ENCODE peak calls at places on chromosomes 11 and 22, in nine cellular contexts. One of them, this sample, is unnamed.

GRCh38 chr11:102377891-102378290 is 30.9 kb downstream of the BIRC2 start:
- DNase-seq in stomach: no peak
- DNase-seq in HCT116: no peak
- DNase-seq in Panc1: no peak
- DNase-seq in prostate gland: no peak
- DNase-seq in endothelial cell of umbilical vein: no peak
- DNase-seq in transverse colon: no peak
- DNase-seq in upper lobe of left lung: no peak
- DNase-seq in HL-60: no peak
- DNase-seq in this sample: no peak

GRCh38 chr11:129234978-129235377 is 42.9 kb upstream of the ARHGAP32 start:
- DNase-seq in stomach: no peak
- DNase-seq in HCT116: no peak
- DNase-seq in Panc1: no peak
- DNase-seq in prostate gland: no peak
- DNase-seq in endothelial cell of umbilical vein: no peak
- DNase-seq in transverse colon: no peak
- DNase-seq in upper lobe of left lung: no peak
- DNase-seq in HL-60: no peak
- DNase-seq in this sample: no peak

GRCh38 chr11:69199583-69200295 is 44.0 kb downstream of the SMIM38 start:
- DNase-seq in stomach: no peak
- DNase-seq in HCT116: no peak
- DNase-seq in Panc1: no peak
- DNase-seq in prostate gland: no peak
- DNase-seq in endothelial cell of umbilical vein: peak
- DNase-seq in transverse colon: no peak
- DNase-seq in upper lobe of left lung: no peak
- DNase-seq in HL-60: no peak
- DNase-seq in this sample: no peak

GRCh38 chr11:15819679-15820286 is 536.6 kb downstream of the SOX6 start:
- DNase-seq in stomach: peak
- DNase-seq in HCT116: peak
- DNase-seq in Panc1: peak
- DNase-seq in prostate gland: peak
- DNase-seq in endothelial cell of umbilical vein: peak
- DNase-seq in transverse colon: peak
- DNase-seq in upper lobe of left lung: peak
- DNase-seq in HL-60: peak
- DNase-seq in this sample: no peak

GRCh38 chr22:41799486-41800347 is 762 bp upstream of the CCDC134 start:
- DNase-seq in stomach: peak
- DNase-seq in HCT116: no peak
- DNase-seq in Panc1: no peak
- DNase-seq in prostate gland: peak
- DNase-seq in endothelial cell of umbilical vein: no peak
- DNase-seq in transverse colon: peak
- DNase-seq in upper lobe of left lung: peak
- DNase-seq in HL-60: no peak
- DNase-seq in this sample: peak

GRCh38 chr11:92153542-92153941 is 71.1 kb upstream of the FAT3 start:
- DNase-seq in stomach: no peak
- DNase-seq in HCT116: no peak
- DNase-seq in Panc1: no peak
- DNase-seq in prostate gland: no peak
- DNase-seq in endothelial cell of umbilical vein: no peak
- DNase-seq in transverse colon: no peak
- DNase-seq in upper lobe of left lung: no peak
- DNase-seq in HL-60: no peak
- DNase-seq in this sample: no peak

GRCh38 chr11:8267831-8268529 is 4.3 kb upstream of the LMO1 start:
- DNase-seq in stomach: no peak
- DNase-seq in HCT116: no peak
- DNase-seq in Panc1: no peak
- DNase-seq in prostate gland: no peak
- DNase-seq in endothelial cell of umbilical vein: no peak
- DNase-seq in transverse colon: no peak
- DNase-seq in upper lobe of left lung: peak
- DNase-seq in HL-60: no peak
- DNase-seq in this sample: peak

GRCh38 chr22:44586337-44586990 is 88.4 kb upstream of the RTL6 start:
- DNase-seq in stomach: no peak
- DNase-seq in HCT116: no peak
- DNase-seq in Panc1: no peak
- DNase-seq in prostate gland: no peak
- DNase-seq in endothelial cell of umbilical vein: no peak
- DNase-seq in transverse colon: no peak
- DNase-seq in upper lobe of left lung: peak
- DNase-seq in HL-60: no peak
- DNase-seq in this sample: no peak

GRCh38 chr11:109422755-109423113 is 744 bp downstream of the C11orf87 start:
- DNase-seq in stomach: no peak
- DNase-seq in HCT116: no peak
- DNase-seq in Panc1: no peak
- DNase-seq in prostate gland: no peak
- DNase-seq in endothelial cell of umbilical vein: no peak
- DNase-seq in transverse colon: no peak
- DNase-seq in upper lobe of left lung: peak
- DNase-seq in HL-60: no peak
- DNase-seq in this sample: no peak

GRCh38 chr11:95831198-95831883 is 41.0 kb downstream of the CEP57 start:
- DNase-seq in stomach: no peak
- DNase-seq in HCT116: no peak
- DNase-seq in Panc1: no peak
- DNase-seq in prostate gland: no peak
- DNase-seq in endothelial cell of umbilical vein: peak
- DNase-seq in transverse colon: no peak
- DNase-seq in upper lobe of left lung: no peak
- DNase-seq in HL-60: no peak
- DNase-seq in this sample: no peak

GRCh38 chr22:20015971-20016733 is 471 bp downstream of the ARVCF start:
- DNase-seq in stomach: peak
- DNase-seq in HCT116: no peak
- DNase-seq in Panc1: no peak
- DNase-seq in prostate gland: no peak
- DNase-seq in endothelial cell of umbilical vein: peak
- DNase-seq in transverse colon: peak
- DNase-seq in upper lobe of left lung: peak
- DNase-seq in HL-60: no peak
- DNase-seq in this sample: no peak

GRCh38 chr22:18090286-18090685 is 12.5 kb downstream of the PEX26 start:
- DNase-seq in stomach: no peak
- DNase-seq in HCT116: no peak
- DNase-seq in Panc1: no peak
- DNase-seq in prostate gland: no peak
- DNase-seq in endothelial cell of umbilical vein: no peak
- DNase-seq in transverse colon: no peak
- DNase-seq in upper lobe of left lung: no peak
- DNase-seq in HL-60: no peak
- DNase-seq in this sample: no peak

GRCh38 chr22:18093661-18094060 is 15.9 kb downstream of the PEX26 start:
- DNase-seq in stomach: no peak
- DNase-seq in HCT116: no peak
- DNase-seq in Panc1: no peak
- DNase-seq in prostate gland: no peak
- DNase-seq in endothelial cell of umbilical vein: no peak
- DNase-seq in transverse colon: no peak
- DNase-seq in upper lobe of left lung: no peak
- DNase-seq in HL-60: no peak
- DNase-seq in this sample: no peak

GRCh38 chr22:18088825-18089568 is 11.2 kb downstream of the PEX26 start:
- DNase-seq in stomach: no peak
- DNase-seq in HCT116: no peak
- DNase-seq in Panc1: no peak
- DNase-seq in prostate gland: no peak
- DNase-seq in endothelial cell of umbilical vein: no peak
- DNase-seq in transverse colon: peak
- DNase-seq in upper lobe of left lung: no peak
- DNase-seq in HL-60: no peak
- DNase-seq in this sample: no peak

GRCh38 chr22:18091478-18091877 is 13.7 kb downstream of the PEX26 start:
- DNase-seq in stomach: no peak
- DNase-seq in HCT116: no peak
- DNase-seq in Panc1: no peak
- DNase-seq in prostate gland: no peak
- DNase-seq in endothelial cell of umbilical vein: no peak
- DNase-seq in transverse colon: no peak
- DNase-seq in upper lobe of left lung: no peak
- DNase-seq in HL-60: no peak
- DNase-seq in this sample: no peak

GRCh38 chr22:18091916-18092526 is 14.2 kb downstream of the PEX26 start:
- DNase-seq in stomach: peak
- DNase-seq in HCT116: no peak
- DNase-seq in Panc1: no peak
- DNase-seq in prostate gland: peak
- DNase-seq in endothelial cell of umbilical vein: peak
- DNase-seq in transverse colon: peak
- DNase-seq in upper lobe of left lung: peak
- DNase-seq in HL-60: no peak
- DNase-seq in this sample: no peak
- TF ChIP-seq POLR2AphosphoS5 in stomach: no peak
- TF ChIP-seq POLR2AphosphoS5 in HCT116: no peak
- TF ChIP-seq POLR2AphosphoS5 in Panc1: no peak
- TF ChIP-seq POLR2AphosphoS5 in prostate gland: no peak
- TF ChIP-seq POLR2AphosphoS5 in endothelial cell of umbilical vein: no peak
- TF ChIP-seq POLR2AphosphoS5 in transverse colon: peak
- TF ChIP-seq POLR2AphosphoS5 in upper lobe of left lung: no peak
- TF ChIP-seq POLR2AphosphoS5 in HL-60: no peak
- TF ChIP-seq POLR2AphosphoS5 in this sample: no peak

DNA sequence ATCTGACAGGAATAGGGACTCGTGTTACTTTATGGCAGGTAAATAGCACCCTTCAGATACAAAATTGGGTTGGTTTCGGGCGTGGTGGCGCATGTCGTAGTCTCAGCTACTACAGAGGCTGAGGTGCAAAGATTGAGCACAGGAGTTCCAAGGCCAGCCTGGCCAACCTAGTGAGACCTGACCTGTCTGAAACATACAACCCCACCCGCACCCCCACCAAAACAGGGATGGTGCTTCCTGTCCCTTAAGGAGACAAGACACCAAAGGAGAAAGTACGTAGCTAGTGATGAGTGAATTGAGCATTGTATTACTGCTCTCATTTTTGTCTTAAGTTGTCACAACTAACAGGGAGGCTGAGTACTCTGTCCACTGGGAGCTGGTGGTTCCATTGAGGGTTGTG is 14.1 kb downstream of the RBM4 start:
- DNase-seq in stomach: no peak
- DNase-seq in HCT116: no peak
- DNase-seq in Panc1: no peak
- DNase-seq in prostate gland: no peak
- DNase-seq in endothelial cell of umbilical vein: no peak
- DNase-seq in transverse colon: no peak
- DNase-seq in upper lobe of left lung: no peak
- DNase-seq in HL-60: no peak
- DNase-seq in this sample: no peak
- TF ChIP-seq POLR2AphosphoS5 in stomach: no peak
- TF ChIP-seq POLR2AphosphoS5 in HCT116: no peak
- TF ChIP-seq POLR2AphosphoS5 in Panc1: no peak
- TF ChIP-seq POLR2AphosphoS5 in prostate gland: no peak
- TF ChIP-seq POLR2AphosphoS5 in endothelial cell of umbilical vein: no peak
- TF ChIP-seq POLR2AphosphoS5 in transverse colon: no peak
- TF ChIP-seq POLR2AphosphoS5 in upper lobe of left lung: no peak
- TF ChIP-seq POLR2AphosphoS5 in HL-60: peak
- TF ChIP-seq POLR2AphosphoS5 in this sample: no peak

GRCh38 chr22:46108564-46109473 is 41.5 kb upstream of the PPARA start:
- DNase-seq in stomach: peak
- DNase-seq in HCT116: no peak
- DNase-seq in Panc1: no peak
- DNase-seq in prostate gland: no peak
- DNase-seq in endothelial cell of umbilical vein: peak
- DNase-seq in transverse colon: peak
- DNase-seq in upper lobe of left lung: no peak
- DNase-seq in HL-60: no peak
- DNase-seq in this sample: no peak
- TF ChIP-seq POLR2AphosphoS5 in stomach: no peak
- TF ChIP-seq POLR2AphosphoS5 in HCT116: peak
- TF ChIP-seq POLR2AphosphoS5 in Panc1: no peak
- TF ChIP-seq POLR2AphosphoS5 in prostate gland: peak
- TF ChIP-seq POLR2AphosphoS5 in endothelial cell of umbilical vein: no peak
- TF ChIP-seq POLR2AphosphoS5 in transverse colon: no peak
- TF ChIP-seq POLR2AphosphoS5 in upper lobe of left lung: no peak
- TF ChIP-seq POLR2AphosphoS5 in HL-60: no peak
- TF ChIP-seq POLR2AphosphoS5 in this sample: no peak

GRCh38 chr11:725624-726202 is 19.7 kb downstream of the EPS8L2 start:
- DNase-seq in stomach: no peak
- DNase-seq in HCT116: no peak
- DNase-seq in Panc1: no peak
- DNase-seq in prostate gland: no peak
- DNase-seq in endothelial cell of umbilical vein: no peak
- DNase-seq in transverse colon: no peak
- DNase-seq in upper lobe of left lung: peak
- DNase-seq in HL-60: no peak
- DNase-seq in this sample: no peak
- TF ChIP-seq POLR2AphosphoS5 in stomach: no peak
- TF ChIP-seq POLR2AphosphoS5 in HCT116: no peak
- TF ChIP-seq POLR2AphosphoS5 in Panc1: no peak
- TF ChIP-seq POLR2AphosphoS5 in prostate gland: no peak
- TF ChIP-seq POLR2AphosphoS5 in endothelial cell of umbilical vein: no peak
- TF ChIP-seq POLR2AphosphoS5 in transverse colon: no peak
- TF ChIP-seq POLR2AphosphoS5 in upper lobe of left lung: no peak
- TF ChIP-seq POLR2AphosphoS5 in HL-60: no peak
- TF ChIP-seq POLR2AphosphoS5 in this sample: no peak

GRCh38 chr11:134355656-134356055 is 23.9 kb downstream of the GLB1L2 start:
- DNase-seq in stomach: no peak
- DNase-seq in HCT116: no peak
- DNase-seq in Panc1: no peak
- DNase-seq in prostate gland: peak
- DNase-seq in endothelial cell of umbilical vein: no peak
- DNase-seq in transverse colon: no peak
- DNase-seq in upper lobe of left lung: no peak
- DNase-seq in HL-60: no peak
- DNase-seq in this sample: peak
- TF ChIP-seq POLR2AphosphoS5 in stomach: no peak
- TF ChIP-seq POLR2AphosphoS5 in HCT116: no peak
- TF ChIP-seq POLR2AphosphoS5 in Panc1: no peak
- TF ChIP-seq POLR2AphosphoS5 in prostate gland: peak
- TF ChIP-seq POLR2AphosphoS5 in endothelial cell of umbilical vein: no peak
- TF ChIP-seq POLR2AphosphoS5 in transverse colon: no peak
- TF ChIP-seq POLR2AphosphoS5 in upper lobe of left lung: no peak
- TF ChIP-seq POLR2AphosphoS5 in HL-60: no peak
- TF ChIP-seq POLR2AphosphoS5 in this sample: no peak

This sample was measured in suprapubic skin.